ENCODE peak calls at places on chromosomes 6 and 20, in eight cellular contexts. One of them, this sample, is unnamed.
A peak's percentile ranks its signal among the peaks of the same experiment; 100 is the strongest.

GRCh38 chr20:44572551-44573500 is 9.6 kb upstream of the PKIG start:
- DNase-seq in CD8-positive, alpha-beta T cell: no peak
- DNase-seq in NCI-H82: no peak
- DNase-seq in right atrium auricular region: no peak
- DNase-seq in heart right ventricle: peak; percentile 53
- DNase-seq in AG10803: peak; percentile 92
- DNase-seq in ACHN: peak; percentile 50
- DNase-seq in occipital lobe: peak; percentile 66
- DNase-seq in this sample: no peak

GRCh38 chr20:31740208-31740607 is 1.1 kb downstream of the TPX2 start:
- DNase-seq in right atrium auricular region: no peak
- DNase-seq in ACHN: peak; percentile 62
- DNase-seq in CD8-positive, alpha-beta T cell: peak; percentile 26
- DNase-seq in heart right ventricle: no peak
- DNase-seq in AG10803: peak; percentile 54
- DNase-seq in occipital lobe: no peak
- DNase-seq in NCI-H82: peak; percentile 39
- DNase-seq in this sample: no peak

GRCh38 chr20:48298851-48299484 is 513.7 kb upstream of the SULF2 start:
- DNase-seq in CD8-positive, alpha-beta T cell: no peak
- DNase-seq in AG10803: peak; percentile 82
- DNase-seq in heart right ventricle: no peak
- DNase-seq in right atrium auricular region: no peak
- DNase-seq in NCI-H82: peak; percentile 90
- DNase-seq in ACHN: peak; percentile 73
- DNase-seq in occipital lobe: no peak
- DNase-seq in this sample: no peak

GRCh38 chr6:72497186-72497585 is 124.7 kb upstream of the KCNQ5 start:
- DNase-seq in heart right ventricle: no peak
- DNase-seq in NCI-H82: peak; percentile 18
- DNase-seq in occipital lobe: no peak
- DNase-seq in ACHN: no peak
- DNase-seq in AG10803: no peak
- DNase-seq in CD8-positive, alpha-beta T cell: no peak
- DNase-seq in right atrium auricular region: no peak
- DNase-seq in this sample: no peak

GRCh38 chr6:23656257-23656731 is 469.7 kb upstream of the NRSN1 start:
- DNase-seq in heart right ventricle: no peak
- DNase-seq in occipital lobe: no peak
- DNase-seq in ACHN: no peak
- DNase-seq in AG10803: no peak
- DNase-seq in CD8-positive, alpha-beta T cell: no peak
- DNase-seq in right atrium auricular region: no peak
- DNase-seq in NCI-H82: no peak
- DNase-seq in this sample: no peak

GRCh38 chr6:117624869-117625481 is 22.7 kb upstream of the GOPC start:
- DNase-seq in ACHN: no peak
- DNase-seq in NCI-H82: peak; percentile 39
- DNase-seq in CD8-positive, alpha-beta T cell: no peak
- DNase-seq in heart right ventricle: no peak
- DNase-seq in AG10803: no peak
- DNase-seq in occipital lobe: no peak
- DNase-seq in right atrium auricular region: no peak
- DNase-seq in this sample: no peak

GRCh38 chr6:2752477-2753115 is 1.9 kb upstream of the MYLK4 start:
- DNase-seq in NCI-H82: no peak
- DNase-seq in occipital lobe: no peak
- DNase-seq in heart right ventricle: no peak
- DNase-seq in right atrium auricular region: no peak
- DNase-seq in AG10803: no peak
- DNase-seq in ACHN: no peak
- DNase-seq in CD8-positive, alpha-beta T cell: no peak
- DNase-seq in this sample: no peak

GRCh38 chr20:51014797-51015722 is 7.8 kb downstream of the KCNG1 start:
- DNase-seq in heart right ventricle: no peak
- DNase-seq in CD8-positive, alpha-beta T cell: no peak
- DNase-seq in occipital lobe: no peak
- DNase-seq in ACHN: peak; percentile 54
- DNase-seq in NCI-H82: peak; percentile 94
- DNase-seq in AG10803: peak; percentile 61
- DNase-seq in right atrium auricular region: peak; percentile 60
- DNase-seq in this sample: no peak

GRCh38 chr6:27161946-27162603 is 85.4 kb upstream of the PRSS16 start:
- DNase-seq in right atrium auricular region: no peak
- DNase-seq in AG10803: peak; percentile 54
- DNase-seq in heart right ventricle: no peak
- DNase-seq in CD8-positive, alpha-beta T cell: peak; percentile 20
- DNase-seq in NCI-H82: peak; percentile 65
- DNase-seq in occipital lobe: no peak
- DNase-seq in ACHN: peak; percentile 52
- DNase-seq in this sample: no peak

GRCh38 chr6:127291495-127291894 is 24.8 kb downstream of the RNF146 start:
- DNase-seq in AG10803: no peak
- DNase-seq in ACHN: peak; percentile 19
- DNase-seq in CD8-positive, alpha-beta T cell: no peak
- DNase-seq in NCI-H82: no peak
- DNase-seq in occipital lobe: no peak
- DNase-seq in heart right ventricle: no peak
- DNase-seq in right atrium auricular region: no peak
- DNase-seq in this sample: no peak

GRCh38 chr6:1416191-1416764 is 26.9 kb downstream of the FOXF2 start:
- DNase-seq in occipital lobe: no peak
- DNase-seq in CD8-positive, alpha-beta T cell: no peak
- DNase-seq in ACHN: no peak
- DNase-seq in right atrium auricular region: no peak
- DNase-seq in NCI-H82: no peak
- DNase-seq in AG10803: no peak
- DNase-seq in heart right ventricle: no peak
- DNase-seq in this sample: no peak

GRCh38 chr20:57393321-57394086 is 2.3 kb downstream of the RBM38 start:
- DNase-seq in right atrium auricular region: no peak
- DNase-seq in ACHN: no peak
- DNase-seq in NCI-H82: no peak
- DNase-seq in AG10803: no peak
- DNase-seq in occipital lobe: no peak
- DNase-seq in heart right ventricle: no peak
- DNase-seq in CD8-positive, alpha-beta T cell: peak; percentile 23
- DNase-seq in this sample: no peak

GRCh38 chr6:7730852-7731251 is 5.0 kb downstream of the BMP6 start:
- DNase-seq in CD8-positive, alpha-beta T cell: no peak
- DNase-seq in heart right ventricle: no peak
- DNase-seq in occipital lobe: no peak
- DNase-seq in AG10803: peak; percentile 90
- DNase-seq in ACHN: peak; percentile 57
- DNase-seq in right atrium auricular region: no peak
- DNase-seq in NCI-H82: no peak
- DNase-seq in this sample: no peak

GRCh38 chr20:12838261-12838866 is 170.4 kb upstream of the SPTLC3 start:
- DNase-seq in heart right ventricle: no peak
- DNase-seq in right atrium auricular region: no peak
- DNase-seq in AG10803: no peak
- DNase-seq in occipital lobe: no peak
- DNase-seq in NCI-H82: peak; percentile 17
- DNase-seq in ACHN: peak; percentile 12
- DNase-seq in CD8-positive, alpha-beta T cell: no peak
- DNase-seq in this sample: no peak

GRCh38 chr6:149356081-149356750 is 38.7 kb downstream of the TAB2 start:
- DNase-seq in ACHN: no peak
- DNase-seq in CD8-positive, alpha-beta T cell: no peak
- DNase-seq in right atrium auricular region: no peak
- DNase-seq in occipital lobe: no peak
- DNase-seq in AG10803: no peak
- DNase-seq in heart right ventricle: no peak
- DNase-seq in NCI-H82: no peak
- DNase-seq in this sample: no peak

GRCh38 chr20:49475979-49476378 is 6.5 kb downstream of the KCNB1 start:
- DNase-seq in CD8-positive, alpha-beta T cell: no peak
- DNase-seq in AG10803: no peak
- DNase-seq in right atrium auricular region: no peak
- DNase-seq in ACHN: no peak
- DNase-seq in NCI-H82: peak; percentile 44
- DNase-seq in occipital lobe: no peak
- DNase-seq in heart right ventricle: no peak
- DNase-seq in this sample: no peak

GRCh38 chr20:25226433-25227316 is 21.2 kb upstream of the PYGB start:
- DNase-seq in CD8-positive, alpha-beta T cell: no peak
- DNase-seq in occipital lobe: no peak
- DNase-seq in AG10803: peak; percentile 14
- DNase-seq in ACHN: no peak
- DNase-seq in right atrium auricular region: peak; percentile 81
- DNase-seq in NCI-H82: peak; percentile 15
- DNase-seq in heart right ventricle: peak; percentile 60
- DNase-seq in this sample: no peak

GRCh38 chr6:36962874-36963273 is 8.3 kb downstream of the PI16 start:
- DNase-seq in ACHN: no peak
- DNase-seq in AG10803: no peak
- DNase-seq in right atrium auricular region: peak; percentile 81
- DNase-seq in occipital lobe: peak; percentile 61
- DNase-seq in heart right ventricle: peak; percentile 72
- DNase-seq in NCI-H82: peak; percentile 48
- DNase-seq in CD8-positive, alpha-beta T cell: peak; percentile 78
- DNase-seq in this sample: peak; percentile 45

GRCh38 chr6:127118505-127119360 is at the start of gene RSPO3:
- DNase-seq in ACHN: peak; percentile 37
- DNase-seq in heart right ventricle: no peak
- DNase-seq in right atrium auricular region: no peak
- DNase-seq in occipital lobe: no peak
- DNase-seq in NCI-H82: peak; percentile 33
- DNase-seq in AG10803: peak; percentile 38
- DNase-seq in CD8-positive, alpha-beta T cell: no peak
- DNase-seq in this sample: no peak

GRCh38 chr6:45803071-45803470 is 212.6 kb downstream of the CLIC5 start:
- DNase-seq in AG10803: no peak
- DNase-seq in ACHN: no peak
- DNase-seq in NCI-H82: no peak
- DNase-seq in heart right ventricle: no peak
- DNase-seq in CD8-positive, alpha-beta T cell: no peak
- DNase-seq in occipital lobe: no peak
- DNase-seq in right atrium auricular region: no peak
- DNase-seq in this sample: no peak

GRCh38 chr6:113980937-113981554 is 10.1 kb upstream of the HDAC2 start:
- DNase-seq in right atrium auricular region: no peak
- DNase-seq in CD8-positive, alpha-beta T cell: no peak
- DNase-seq in NCI-H82: peak; percentile 88
- DNase-seq in occipital lobe: no peak
- DNase-seq in ACHN: peak; percentile 45
- DNase-seq in heart right ventricle: no peak
- DNase-seq in AG10803: no peak
- DNase-seq in this sample: no peak

GRCh38 chr6:121435444-121436069 is at the start of gene GJA1:
- DNase-seq in CD8-positive, alpha-beta T cell: no peak
- DNase-seq in NCI-H82: no peak
- DNase-seq in AG10803: peak; percentile 81
- DNase-seq in occipital lobe: no peak
- DNase-seq in heart right ventricle: no peak
- DNase-seq in ACHN: peak; percentile 85
- DNase-seq in right atrium auricular region: no peak
- DNase-seq in this sample: no peak

GRCh38 chr6:134456284-134456683 is 138.4 kb upstream of the SGK1 start:
- DNase-seq in right atrium auricular region: no peak
- DNase-seq in AG10803: no peak
- DNase-seq in CD8-positive, alpha-beta T cell: peak; percentile 21
- DNase-seq in ACHN: no peak
- DNase-seq in occipital lobe: no peak
- DNase-seq in NCI-H82: no peak
- DNase-seq in heart right ventricle: no peak
- DNase-seq in this sample: no peak

GRCh38 chr6:69866351-69867074 is at the start of gene COL19A1:
- DNase-seq in occipital lobe: peak; percentile 20
- DNase-seq in NCI-H82: peak; percentile 63
- DNase-seq in right atrium auricular region: no peak
- DNase-seq in AG10803: no peak
- DNase-seq in CD8-positive, alpha-beta T cell: peak; percentile 22
- DNase-seq in ACHN: peak; percentile 4
- DNase-seq in heart right ventricle: peak; percentile 17
- DNase-seq in this sample: peak; percentile 56

GRCh38 chr6:33983109-33983475 is 162.8 kb downstream of the GRM4 start:
- DNase-seq in heart right ventricle: no peak
- DNase-seq in right atrium auricular region: no peak
- DNase-seq in occipital lobe: no peak
- DNase-seq in CD8-positive, alpha-beta T cell: no peak
- DNase-seq in NCI-H82: no peak
- DNase-seq in ACHN: peak; percentile 19
- DNase-seq in AG10803: peak; percentile 35
- DNase-seq in this sample: no peak

GRCh38 chr6:53159558-53159957 is 10.9 kb upstream of the GCM1 start:
- DNase-seq in CD8-positive, alpha-beta T cell: no peak
- DNase-seq in right atrium auricular region: no peak
- DNase-seq in AG10803: peak; percentile 25
- DNase-seq in heart right ventricle: no peak
- DNase-seq in NCI-H82: peak; percentile 4
- DNase-seq in ACHN: no peak
- DNase-seq in occipital lobe: no peak
- DNase-seq in this sample: no peak

GRCh38 chr6:3607599-3607998 is 143.9 kb downstream of the PXDC1 start:
- DNase-seq in occipital lobe: no peak
- DNase-seq in ACHN: no peak
- DNase-seq in right atrium auricular region: peak; percentile 50
- DNase-seq in NCI-H82: no peak
- DNase-seq in heart right ventricle: no peak
- DNase-seq in CD8-positive, alpha-beta T cell: no peak
- DNase-seq in AG10803: no peak
- DNase-seq in this sample: no peak

GRCh38 chr6:27650620-27651370 is 177.9 kb upstream of the ZNF184 start:
- DNase-seq in NCI-H82: peak; percentile 90
- DNase-seq in right atrium auricular region: no peak
- DNase-seq in CD8-positive, alpha-beta T cell: no peak
- DNase-seq in heart right ventricle: no peak
- DNase-seq in occipital lobe: no peak
- DNase-seq in AG10803: no peak
- DNase-seq in ACHN: peak; percentile 80
- DNase-seq in this sample: peak; percentile 60

GRCh38 chr6:5213851-5214507 is 46.8 kb downstream of the LYRM4 start:
- DNase-seq in ACHN: no peak
- DNase-seq in occipital lobe: no peak
- DNase-seq in NCI-H82: no peak
- DNase-seq in CD8-positive, alpha-beta T cell: no peak
- DNase-seq in heart right ventricle: peak; percentile 33
- DNase-seq in AG10803: peak; percentile 48
- DNase-seq in right atrium auricular region: no peak
- DNase-seq in this sample: no peak

GRCh38 chr20:52047811-52048302 is 143.7 kb downstream of the ZFP64 start:
- DNase-seq in CD8-positive, alpha-beta T cell: peak; percentile 40
- DNase-seq in heart right ventricle: no peak
- DNase-seq in NCI-H82: no peak
- DNase-seq in right atrium auricular region: no peak
- DNase-seq in AG10803: no peak
- DNase-seq in occipital lobe: no peak
- DNase-seq in ACHN: no peak
- DNase-seq in this sample: no peak

GRCh38 chr6:17741507-17741906 is 34.8 kb upstream of the NUP153 start:
- DNase-seq in ACHN: no peak
- DNase-seq in heart right ventricle: no peak
- DNase-seq in NCI-H82: no peak
- DNase-seq in occipital lobe: no peak
- DNase-seq in AG10803: peak; percentile 12
- DNase-seq in CD8-positive, alpha-beta T cell: no peak
- DNase-seq in right atrium auricular region: no peak
- DNase-seq in this sample: no peak

GRCh38 chr6:24574809-24575208 is 71.2 kb downstream of the KIAA0319 start:
- DNase-seq in AG10803: no peak
- DNase-seq in ACHN: no peak
- DNase-seq in CD8-positive, alpha-beta T cell: no peak
- DNase-seq in NCI-H82: peak; percentile 12
- DNase-seq in right atrium auricular region: no peak
- DNase-seq in occipital lobe: no peak
- DNase-seq in heart right ventricle: no peak
- DNase-seq in this sample: peak; percentile 25